ENCODE peak calls at places on chromosomes 13 and 19, in nine cellular contexts. One of them, this sample, is unnamed.

GRCh38 chr13:21371011-21371410 is 88.1 kb downstream of the ZDHHC20 start:
- DNase-seq in cardiac fibroblast: no peak
- DNase-seq in Calu3: no peak
- DNase-seq in fibroblast of mammary gland: peak
- DNase-seq in Caco-2: no peak
- DNase-seq in natural killer cell: no peak
- DNase-seq in choroid plexus epithelial cell: peak
- DNase-seq in right atrium auricular region: no peak
- DNase-seq in psoas muscle: no peak
- DNase-seq in this sample: no peak

GRCh38 chr19:46813570-46814358 is 25.4 kb upstream of the SLC1A5 start:
- DNase-seq in cardiac fibroblast: peak
- DNase-seq in Calu3: peak
- DNase-seq in fibroblast of mammary gland: peak
- DNase-seq in Caco-2: no peak
- DNase-seq in natural killer cell: no peak
- DNase-seq in choroid plexus epithelial cell: peak
- DNase-seq in right atrium auricular region: peak
- DNase-seq in psoas muscle: peak
- DNase-seq in this sample: no peak

GRCh38 chr13:46866150-46866549 is 30.7 kb downstream of the HTR2A start:
- DNase-seq in cardiac fibroblast: peak
- DNase-seq in Calu3: peak
- DNase-seq in fibroblast of mammary gland: peak
- DNase-seq in Caco-2: peak
- DNase-seq in natural killer cell: no peak
- DNase-seq in choroid plexus epithelial cell: peak
- DNase-seq in right atrium auricular region: peak
- DNase-seq in psoas muscle: peak
- DNase-seq in this sample: no peak

GRCh38 chr19:45001087-45001739 is at the start of gene RELB:
- DNase-seq in cardiac fibroblast: peak
- DNase-seq in Calu3: peak
- DNase-seq in fibroblast of mammary gland: peak
- DNase-seq in Caco-2: peak
- DNase-seq in natural killer cell: peak
- DNase-seq in choroid plexus epithelial cell: peak
- DNase-seq in right atrium auricular region: peak
- DNase-seq in psoas muscle: peak
- DNase-seq in this sample: peak

GRCh38 chr13:39688699-39689405 is 33.4 kb downstream of the COG6 start:
- DNase-seq in cardiac fibroblast: peak
- DNase-seq in Calu3: no peak
- DNase-seq in fibroblast of mammary gland: peak
- DNase-seq in Caco-2: no peak
- DNase-seq in natural killer cell: no peak
- DNase-seq in choroid plexus epithelial cell: peak
- DNase-seq in right atrium auricular region: no peak
- DNase-seq in psoas muscle: no peak
- DNase-seq in this sample: no peak

GRCh38 chr19:35278578-35279284 is 3.6 kb upstream of the HAMP start:
- DNase-seq in cardiac fibroblast: no peak
- DNase-seq in Calu3: no peak
- DNase-seq in fibroblast of mammary gland: no peak
- DNase-seq in Caco-2: no peak
- DNase-seq in natural killer cell: no peak
- DNase-seq in choroid plexus epithelial cell: no peak
- DNase-seq in right atrium auricular region: no peak
- DNase-seq in psoas muscle: no peak
- DNase-seq in this sample: no peak

GRCh38 chr19:33749016-33749415 is 47.7 kb upstream of the KCTD15 start:
- DNase-seq in cardiac fibroblast: no peak
- DNase-seq in Calu3: no peak
- DNase-seq in fibroblast of mammary gland: no peak
- DNase-seq in Caco-2: no peak
- DNase-seq in natural killer cell: no peak
- DNase-seq in choroid plexus epithelial cell: no peak
- DNase-seq in right atrium auricular region: no peak
- DNase-seq in psoas muscle: no peak
- DNase-seq in this sample: no peak

GRCh38 chr19:34489175-34489574 is 7.6 kb downstream of the WTIP start:
- DNase-seq in cardiac fibroblast: no peak
- DNase-seq in Calu3: no peak
- DNase-seq in fibroblast of mammary gland: no peak
- DNase-seq in Caco-2: no peak
- DNase-seq in natural killer cell: no peak
- DNase-seq in choroid plexus epithelial cell: no peak
- DNase-seq in right atrium auricular region: no peak
- DNase-seq in psoas muscle: no peak
- DNase-seq in this sample: no peak

GRCh38 chr13:78657699-78658629 is 991 bp downstream of the OBI1 start:
- DNase-seq in cardiac fibroblast: peak
- DNase-seq in Calu3: no peak
- DNase-seq in fibroblast of mammary gland: peak
- DNase-seq in Caco-2: peak
- DNase-seq in natural killer cell: no peak
- DNase-seq in choroid plexus epithelial cell: peak
- DNase-seq in right atrium auricular region: no peak
- DNase-seq in psoas muscle: no peak
- DNase-seq in this sample: no peak

GRCh38 chr13:31951215-31951678 is 80.3 kb upstream of the FRY start:
- DNase-seq in cardiac fibroblast: peak
- DNase-seq in Calu3: peak
- DNase-seq in fibroblast of mammary gland: peak
- DNase-seq in Caco-2: no peak
- DNase-seq in natural killer cell: peak
- DNase-seq in choroid plexus epithelial cell: no peak
- DNase-seq in right atrium auricular region: peak
- DNase-seq in psoas muscle: peak
- DNase-seq in this sample: no peak

GRCh38 chr13:93680329-93680728 is 453.7 kb downstream of the GPC6 start:
- DNase-seq in cardiac fibroblast: no peak
- DNase-seq in Calu3: no peak
- DNase-seq in fibroblast of mammary gland: no peak
- DNase-seq in Caco-2: no peak
- DNase-seq in natural killer cell: no peak
- DNase-seq in choroid plexus epithelial cell: no peak
- DNase-seq in right atrium auricular region: no peak
- DNase-seq in psoas muscle: no peak
- DNase-seq in this sample: no peak

GRCh38 chr19:45640849-45641273 is 1.7 kb upstream of the EML2 start:
- DNase-seq in cardiac fibroblast: no peak
- DNase-seq in Calu3: peak
- DNase-seq in fibroblast of mammary gland: no peak
- DNase-seq in Caco-2: no peak
- DNase-seq in natural killer cell: no peak
- DNase-seq in choroid plexus epithelial cell: no peak
- DNase-seq in right atrium auricular region: no peak
- DNase-seq in psoas muscle: no peak
- DNase-seq in this sample: no peak

DNA sequence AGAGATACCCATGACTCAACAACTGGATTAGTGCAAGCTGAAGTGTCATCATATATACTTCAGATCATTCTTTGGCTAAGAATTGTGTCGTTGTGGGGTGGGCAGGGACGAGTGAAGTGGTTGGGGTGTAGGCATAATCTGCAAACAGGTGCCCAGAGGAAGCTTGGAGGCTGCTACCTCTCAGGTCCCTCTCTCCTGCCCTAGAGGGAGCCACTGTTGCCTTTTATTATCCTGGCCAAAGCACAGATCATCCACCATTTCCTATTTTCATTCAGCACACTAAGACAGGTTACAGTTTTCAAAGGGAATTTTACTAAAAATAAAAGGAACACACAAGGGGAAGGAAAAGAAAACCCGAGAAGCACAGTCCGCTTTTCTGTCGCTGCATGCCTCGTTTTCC is 126.6 kb downstream of the HS6ST3 start:
- DNase-seq in cardiac fibroblast: no peak
- DNase-seq in Calu3: no peak
- DNase-seq in fibroblast of mammary gland: no peak
- DNase-seq in Caco-2: no peak
- DNase-seq in natural killer cell: no peak
- DNase-seq in choroid plexus epithelial cell: no peak
- DNase-seq in right atrium auricular region: no peak
- DNase-seq in psoas muscle: no peak
- DNase-seq in this sample: no peak
- TF ChIP-seq CTCF in cardiac fibroblast: no peak
- TF ChIP-seq CTCF in Calu3: no peak
- TF ChIP-seq CTCF in fibroblast of mammary gland: no peak
- TF ChIP-seq CTCF in Caco-2: no peak
- TF ChIP-seq CTCF in natural killer cell: no peak
- TF ChIP-seq CTCF in choroid plexus epithelial cell: no peak
- TF ChIP-seq CTCF in right atrium auricular region: no peak
- TF ChIP-seq CTCF in psoas muscle: no peak
- TF ChIP-seq CTCF in this sample: no peak

DNA sequence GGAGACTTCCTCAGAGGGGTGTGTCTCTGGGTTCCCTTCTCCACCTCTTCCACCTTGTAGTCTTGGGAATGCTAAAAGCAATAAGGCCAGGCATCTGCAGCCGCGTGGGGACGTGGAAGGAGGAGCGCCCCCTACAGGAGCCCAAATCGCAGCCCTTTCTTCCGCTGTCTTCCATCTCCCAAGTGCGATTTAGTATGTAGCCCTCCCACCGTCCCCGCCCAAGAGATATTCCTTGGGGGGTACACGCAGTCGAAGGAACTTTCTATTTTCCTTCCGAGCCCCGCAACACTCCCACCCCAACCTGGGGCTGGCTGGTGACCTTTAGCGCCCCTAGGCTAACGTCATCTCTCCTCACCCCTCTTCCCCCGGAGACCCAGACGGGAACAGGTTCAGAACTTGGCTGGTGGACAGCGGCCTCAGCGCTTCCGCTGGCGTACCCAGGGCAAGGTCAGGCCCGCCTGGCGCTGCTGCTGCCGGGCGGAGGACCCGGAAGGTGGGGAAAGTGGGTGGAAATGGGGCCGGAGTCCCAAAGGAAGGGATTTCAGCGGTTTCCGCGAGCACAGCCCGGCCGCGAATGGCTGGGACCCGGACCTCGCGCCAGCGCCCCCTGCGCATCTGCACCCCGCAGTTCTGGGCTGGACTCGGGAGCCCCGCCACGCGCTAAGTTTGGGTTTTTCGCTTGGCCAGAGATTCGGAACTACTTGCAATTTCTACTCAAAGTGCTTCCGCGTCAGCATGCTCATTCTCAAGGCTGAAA is 2.1 kb upstream of the PCDH8 start:
- DNase-seq in cardiac fibroblast: peak
- DNase-seq in Calu3: peak
- DNase-seq in fibroblast of mammary gland: peak
- DNase-seq in Caco-2: peak
- DNase-seq in natural killer cell: no peak
- DNase-seq in choroid plexus epithelial cell: peak
- DNase-seq in right atrium auricular region: peak
- DNase-seq in psoas muscle: peak
- DNase-seq in this sample: no peak
- TF ChIP-seq CTCF in cardiac fibroblast: no peak
- TF ChIP-seq CTCF in Calu3: no peak
- TF ChIP-seq CTCF in fibroblast of mammary gland: no peak
- TF ChIP-seq CTCF in Caco-2: no peak
- TF ChIP-seq CTCF in natural killer cell: no peak
- TF ChIP-seq CTCF in choroid plexus epithelial cell: no peak
- TF ChIP-seq CTCF in right atrium auricular region: no peak
- TF ChIP-seq CTCF in psoas muscle: no peak
- TF ChIP-seq CTCF in this sample: peak

GRCh38 chr19:18833141-18833476 is 1.4 kb downstream of the UPF1 start:
- DNase-seq in cardiac fibroblast: peak
- DNase-seq in Calu3: no peak
- DNase-seq in fibroblast of mammary gland: no peak
- DNase-seq in Caco-2: no peak
- DNase-seq in natural killer cell: no peak
- DNase-seq in choroid plexus epithelial cell: no peak
- DNase-seq in right atrium auricular region: no peak
- DNase-seq in psoas muscle: no peak
- DNase-seq in this sample: no peak

GRCh38 chr19:18830488-18830887 is 1.3 kb upstream of the UPF1 start:
- DNase-seq in cardiac fibroblast: no peak
- DNase-seq in Calu3: no peak
- DNase-seq in fibroblast of mammary gland: no peak
- DNase-seq in Caco-2: no peak
- DNase-seq in natural killer cell: no peak
- DNase-seq in choroid plexus epithelial cell: no peak
- DNase-seq in right atrium auricular region: no peak
- DNase-seq in psoas muscle: no peak
- DNase-seq in this sample: no peak

GRCh38 chr19:18833849-18834643 is 2.3 kb downstream of the UPF1 start:
- DNase-seq in cardiac fibroblast: no peak
- DNase-seq in Calu3: peak
- DNase-seq in fibroblast of mammary gland: peak
- DNase-seq in Caco-2: no peak
- DNase-seq in natural killer cell: no peak
- DNase-seq in choroid plexus epithelial cell: no peak
- DNase-seq in right atrium auricular region: no peak
- DNase-seq in psoas muscle: no peak
- DNase-seq in this sample: no peak

GRCh38 chr19:18832331-18833140 is 777 bp downstream of the UPF1 start:
- DNase-seq in cardiac fibroblast: peak
- DNase-seq in Calu3: peak
- DNase-seq in fibroblast of mammary gland: peak
- DNase-seq in Caco-2: peak
- DNase-seq in natural killer cell: no peak
- DNase-seq in choroid plexus epithelial cell: no peak
- DNase-seq in right atrium auricular region: no peak
- DNase-seq in psoas muscle: no peak
- DNase-seq in this sample: peak

GRCh38 chr19:18831524-18832330 is at the start of gene UPF1:
- DNase-seq in cardiac fibroblast: peak
- DNase-seq in Calu3: peak
- DNase-seq in fibroblast of mammary gland: peak
- DNase-seq in Caco-2: peak
- DNase-seq in natural killer cell: peak
- DNase-seq in choroid plexus epithelial cell: peak
- DNase-seq in right atrium auricular region: peak
- DNase-seq in psoas muscle: peak
- DNase-seq in this sample: peak
- TF ChIP-seq CTCF in cardiac fibroblast: no peak
- TF ChIP-seq CTCF in Calu3: no peak
- TF ChIP-seq CTCF in fibroblast of mammary gland: no peak
- TF ChIP-seq CTCF in Caco-2: no peak
- TF ChIP-seq CTCF in natural killer cell: no peak
- TF ChIP-seq CTCF in choroid plexus epithelial cell: no peak
- TF ChIP-seq CTCF in right atrium auricular region: no peak
- TF ChIP-seq CTCF in psoas muscle: no peak
- TF ChIP-seq CTCF in this sample: no peak

DNA sequence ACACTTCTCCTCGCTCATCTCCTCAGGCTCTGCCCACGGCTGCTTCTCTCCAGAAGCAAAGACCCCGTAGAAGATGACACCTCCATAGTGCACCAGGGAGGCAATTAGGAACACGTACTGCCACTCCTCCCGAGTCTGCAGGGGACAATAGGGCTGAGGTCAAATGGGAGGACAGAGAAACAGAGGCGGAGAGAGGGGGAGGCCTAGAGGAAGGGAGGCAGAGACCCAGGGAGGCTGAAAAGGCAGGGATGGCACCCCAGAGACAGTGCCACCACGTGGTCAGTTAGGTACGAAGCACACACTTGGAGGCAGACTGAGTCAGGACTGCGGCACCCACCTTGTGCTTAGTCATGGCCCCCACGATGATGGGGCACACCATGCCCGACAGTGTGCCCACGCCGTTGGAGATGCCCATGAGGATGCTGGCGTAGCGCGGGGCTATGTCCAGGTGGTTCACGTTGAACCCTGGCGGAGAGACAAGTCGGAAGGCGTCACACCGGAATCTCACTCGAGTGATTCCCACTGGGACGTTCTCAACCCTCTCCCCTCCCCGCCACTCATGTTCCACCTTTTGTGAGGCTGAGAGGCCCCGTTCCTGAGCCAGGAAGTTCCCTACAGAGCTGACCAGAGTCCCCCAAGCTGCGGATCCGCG is 5.6 kb downstream of the GFY start:
- DNase-seq in cardiac fibroblast: no peak
- DNase-seq in Calu3: peak
- DNase-seq in fibroblast of mammary gland: no peak
- DNase-seq in Caco-2: no peak
- DNase-seq in natural killer cell: no peak
- DNase-seq in choroid plexus epithelial cell: no peak
- DNase-seq in right atrium auricular region: no peak
- DNase-seq in psoas muscle: no peak
- DNase-seq in this sample: no peak
- TF ChIP-seq CTCF in cardiac fibroblast: peak
- TF ChIP-seq CTCF in Calu3: no peak
- TF ChIP-seq CTCF in fibroblast of mammary gland: peak
- TF ChIP-seq CTCF in Caco-2: peak
- TF ChIP-seq CTCF in natural killer cell: no peak
- TF ChIP-seq CTCF in choroid plexus epithelial cell: peak
- TF ChIP-seq CTCF in right atrium auricular region: no peak
- TF ChIP-seq CTCF in psoas muscle: no peak
- TF ChIP-seq CTCF in this sample: no peak

This sample was measured in D721Med.